ENCODE peak calls at places on chromosomes 7 and 10, in four cellular contexts. M, J, L and Q are unnamed samples.

GRCh38 chr7:131110294-131111080 is 217.2 kb upstream of the MKLN1 start:
- DNase-seq in M (peak; percentile 42), J (peak; percentile 75), L (no peak), Q (no peak)

GRCh38 chr7:39062811-39063210 is 85.1 kb downstream of the POU6F2 start:
- DNase-seq in L (no peak), J (no peak), M (no peak), Q (no peak)

GRCh38 chr10:3264178-3264867 is 91.7 kb upstream of the PITRM1 start:
- DNase-seq in L (no peak), J (no peak), M (no peak), Q (no peak)

GRCh38 chr7:118110178-118110577 is 73.8 kb upstream of the LSM8 start:
- DNase-seq in J (no peak), M (no peak), L (no peak), Q (no peak)

GRCh38 chr10:70965566-70965965 is 77.2 kb upstream of the PCBD1 start:
- DNase-seq in L (no peak), M (no peak), J (no peak), Q (no peak)

GRCh38 chr10:83806716-83807115 is 332.6 kb upstream of the GHITM start:
- DNase-seq in J (no peak), M (no peak), L (no peak), Q (no peak)

GRCh38 chr7:44980393-44981034 is 1.7 kb upstream of the MYO1G start:
- DNase-seq in J (no peak), L (no peak), M (no peak), Q (peak; percentile 62)

GRCh38 chr10:17503795-17504194 is 49.4 kb upstream of the ST8SIA6 start:
- DNase-seq in J (no peak), L (no peak), M (no peak), Q (no peak)

GRCh38 chr10:102535481-102536147 is 31.8 kb downstream of the SUFU start:
- DNase-seq in M (no peak), L (no peak), J (peak; percentile 34), Q (no peak)

GRCh38 chr7:42552227-42552626 is 315.2 kb upstream of the GLI3 start:
- DNase-seq in M (no peak), L (no peak), J (no peak), Q (no peak)

GRCh38 chr10:12503311-12503710 is 154.0 kb downstream of the CAMK1D start:
- DNase-seq in L (no peak), J (peak; percentile 24), M (no peak), Q (no peak)

GRCh38 chr10:77887631-77888355 is 38.8 kb downstream of the DLG5 start:
- DNase-seq in J (peak; percentile 67), L (no peak), M (no peak), Q (no peak)
- H3K4me1 ChIP-seq in J (peaks cover 74% of the 10 kb centered on the region), L (peaks cover 60% of the 10 kb centered on the region), M (peaks cover 47% of the 10 kb centered on the region), Q (no peaks in the 10 kb centered on the region)

GRCh38 chr10:1398626-1399410 is 338.5 kb downstream of the ADARB2 start:
- DNase-seq in L (no peak), M (no peak), J (no peak), Q (no peak)
- H3K9me3 ChIP-seq in L (no peaks in the 10 kb centered on the region), M (no peaks in the 10 kb centered on the region), J (no peaks in the 10 kb centered on the region), Q (no peaks in the 10 kb centered on the region)

GRCh38 chr10:35351021-35351420 is 14.7 kb downstream of the CCNY start:
- DNase-seq in M (no peak), J (no peak), L (no peak), Q (no peak)

GRCh38 chr10:35353399-35353798 is 17.1 kb downstream of the CCNY start:
- DNase-seq in M (no peak), J (no peak), L (no peak), Q (no peak)

GRCh38 chr10:35353805-35354204 is 17.5 kb downstream of the CCNY start:
- DNase-seq in L (no peak), M (no peak), J (no peak), Q (no peak)

GRCh38 chr10:35352508-35352907 is 16.2 kb downstream of the CCNY start:
- DNase-seq in L (no peak), J (no peak), M (no peak), Q (no peak)

DNA sequence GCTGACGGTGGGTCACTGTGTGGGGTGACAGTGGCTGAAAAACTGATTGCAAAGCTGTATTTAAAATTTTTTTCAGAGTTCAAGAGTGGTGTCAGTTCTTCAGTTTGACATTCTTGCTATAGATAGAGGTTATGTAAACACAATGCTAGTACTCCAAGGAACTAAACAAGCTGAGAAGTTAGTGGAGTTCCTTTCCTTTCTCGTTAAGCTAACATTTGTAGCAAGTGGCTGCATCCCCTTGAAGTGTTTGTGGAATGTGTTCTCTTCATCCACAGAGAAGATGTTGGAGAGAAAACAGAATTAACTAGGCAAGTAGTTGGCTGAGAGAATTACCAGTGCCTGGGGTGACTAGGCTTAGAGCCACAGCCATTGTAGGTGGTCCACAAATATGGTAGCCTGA is 15.8 kb downstream of the CCNY start:
- DNase-seq in M (no peak), L (no peak), J (no peak), Q (no peak)
- H3K4me1 ChIP-seq in M (no peaks in the 10 kb centered on the region), L (peaks cover 78% of the 10 kb centered on the region), J (peaks cover 8% of the 10 kb centered on the region), Q (peaks cover 77% of the 10 kb centered on the region)

GRCh38 chr7:157610671-157611295 is 274.0 kb downstream of the DNAJB6 start:
- DNase-seq in L (no peak), M (no peak), J (no peak), Q (no peak)

GRCh38 chr7:157607218-157607617 is 270.4 kb downstream of the DNAJB6 start:
- DNase-seq in M (no peak), L (no peak), J (no peak), Q (no peak)

GRCh38 chr7:157609932-157610640 is 273.3 kb downstream of the DNAJB6 start:
- DNase-seq in M (no peak), J (no peak), L (no peak), Q (no peak)

GRCh38 chr7:157611341-157611740 is 274.5 kb downstream of the DNAJB6 start:
- DNase-seq in M (no peak), L (no peak), J (peak; percentile 43), Q (no peak)

GRCh38 chr7:157609516-157609915 is 272.7 kb downstream of the DNAJB6 start:
- DNase-seq in J (no peak), L (no peak), M (no peak), Q (no peak)
- H3K9me3 ChIP-seq in J (no peaks in the 10 kb centered on the region), L (no peaks in the 10 kb centered on the region), M (no peaks in the 10 kb centered on the region), Q (no peaks in the 10 kb centered on the region)

GRCh38 chr10:5946786-5947185 is 30.6 kb downstream of the IL15RA start:
- DNase-seq in M (no peak), L (peak; percentile 50), J (no peak), Q (no peak)
- H3K4me1 ChIP-seq in M (no peaks in the 10 kb centered on the region), L (peaks cover 31% of the 10 kb centered on the region), J (peaks cover 51% of the 10 kb centered on the region), Q (no peaks in the 10 kb centered on the region)

GRCh38 chr7:64528770-64529169 is 34.1 kb downstream of the ZNF680 start:
- DNase-seq in M (no peak), J (no peak), L (no peak), Q (no peak)
- H3K9me3 ChIP-seq in M (no peaks in the 10 kb centered on the region), J (peaks cover 70% of the 10 kb centered on the region), L (peaks cover 73% of the 10 kb centered on the region), Q (peaks cover 31% of the 10 kb centered on the region)

DNA sequence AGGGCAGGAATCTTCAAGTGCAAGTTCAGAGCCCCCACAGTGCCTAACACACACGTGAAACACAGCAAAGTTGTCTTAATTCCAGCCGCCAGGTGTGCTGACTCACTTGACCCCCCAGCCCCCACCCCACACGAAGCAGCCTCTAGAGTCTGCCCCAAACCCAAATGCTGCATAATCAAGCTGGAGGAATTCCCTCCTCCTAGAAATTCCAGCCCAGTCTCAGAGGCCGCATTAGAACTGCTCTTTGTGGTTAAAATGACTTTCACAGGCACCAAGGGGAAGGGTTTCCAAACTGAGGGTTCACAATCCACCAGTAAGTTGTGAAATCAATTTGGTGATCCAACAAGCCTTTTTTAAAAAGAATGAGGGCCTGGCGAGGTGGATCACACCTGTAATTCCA is 67.0 kb upstream of the PLXNA4 start:
- DNase-seq in J (no peak), M (no peak), L (no peak), Q (no peak)
- H3K4me1 ChIP-seq in J (no peaks in the 10 kb centered on the region), M (no peaks in the 10 kb centered on the region), L (no peaks in the 10 kb centered on the region), Q (no peaks in the 10 kb centered on the region)

GRCh38 chr7:64113981-64114380 is 68.7 kb downstream of the ZNF727 start:
- DNase-seq in M (no peak), L (no peak), J (no peak), Q (no peak)
- H3K9me3 ChIP-seq in M (no peaks in the 10 kb centered on the region), L (peaks cover 3% of the 10 kb centered on the region), J (no peaks in the 10 kb centered on the region), Q (no peaks in the 10 kb centered on the region)

GRCh38 chr10:77911535-77912123 is 14.9 kb downstream of the DLG5 start:
- DNase-seq in L (no peak), J (no peak), M (no peak), Q (no peak)

GRCh38 chr10:77912576-77912975 is 14.0 kb downstream of the DLG5 start:
- DNase-seq in L (no peak), M (no peak), J (no peak), Q (no peak)

GRCh38 chr10:77915299-77916105 is 11.1 kb downstream of the DLG5 start:
- DNase-seq in J (no peak), M (no peak), L (no peak), Q (no peak)

GRCh38 chr10:77910524-77911145 is 15.9 kb downstream of the DLG5 start:
- DNase-seq in L (no peak), J (no peak), M (no peak), Q (no peak)

DNA sequence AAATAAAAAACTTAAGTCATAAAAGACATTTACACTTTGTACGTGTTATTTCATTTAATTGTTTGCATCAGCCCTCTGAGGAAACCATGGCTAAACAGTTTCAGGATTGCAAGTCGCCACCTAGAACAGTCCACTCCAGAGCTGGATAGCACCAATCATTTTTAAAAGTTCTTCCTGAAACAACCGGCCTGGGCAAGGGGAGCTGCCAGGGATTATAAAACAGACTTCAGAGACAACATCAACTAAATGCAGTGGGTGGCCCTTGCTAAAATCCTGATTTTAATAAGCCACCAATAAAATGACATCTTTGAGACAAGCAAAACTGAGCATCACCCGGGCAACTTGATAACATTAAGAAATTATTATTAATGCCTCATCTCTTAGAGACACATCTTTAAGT is 13.5 kb downstream of the DLG5 start:
- DNase-seq in L (no peak), M (peak; percentile 53), J (no peak), Q (no peak)
- H3K4me1 ChIP-seq in L (peaks cover 35% of the 10 kb centered on the region), M (peaks cover 16% of the 10 kb centered on the region), J (peaks cover 29% of the 10 kb centered on the region), Q (no peaks in the 10 kb centered on the region)